ENCODE peak calls at places on chromosomes 12 and 14, in seven cellular contexts. L is AG08395, H is T-helper 9 cell, X is substantia nigra, P is HEK293T, E is pons, S is NCI-H748 treated with DMSO at 0.1 percent for 48 hours. N is an unnamed sample.

GRCh38 chr12:32777159-32777558 is 21.5 kb upstream of the YARS2 start:
- DNase-seq in E (no peak), L (no peak), S (no peak), H (no peak), X (no peak), P (no peak), N (no peak)

GRCh38 chr12:131473721-131474709 is 236.9 kb upstream of the SFSWAP start:
- DNase-seq in L (no peak), E (no peak), S (no peak), H (no peak), X (no peak), P (no peak), N (no peak)

GRCh38 chr12:6966351-6966750 is 4.1 kb downstream of the PHB2 start:
- DNase-seq in P (no peak), S (no peak), L (no peak), H (no peak), X (no peak), E (no peak), N (no peak)

GRCh38 chr14:59677771-59678211 is 101.2 kb upstream of the CCDC175 start:
- DNase-seq in X (no peak), S (no peak), L (no peak), H (no peak), E (peak; percentile 11), P (no peak), N (no peak)

GRCh38 chr12:28939427-28939826 is 209.7 kb upstream of the FAR2 start:
- DNase-seq in H (no peak), L (no peak), E (no peak), X (no peak), S (no peak), P (no peak), N (no peak)

GRCh38 chr12:127270193-127270592 is 996.8 kb upstream of the TMEM132C start:
- DNase-seq in S (no peak), H (no peak), P (no peak), X (no peak), L (peak; percentile 81), E (peak; percentile 11), N (no peak)

GRCh38 chr14:91163316-91163715 is 49.4 kb downstream of the DGLUCY start:
- DNase-seq in S (no peak), X (no peak), E (no peak), P (no peak), L (no peak), H (no peak), N (no peak)

GRCh38 chr14:51304956-51305355 is 64.9 kb downstream of the TMX1 start:
- DNase-seq in H (no peak), E (no peak), X (no peak), S (no peak), L (peak; percentile 91), P (no peak), N (no peak)

GRCh38 chr12:99131761-99132199 is 486.7 kb downstream of the APAF1 start:
- DNase-seq in P (peak; percentile 12), S (no peak), E (no peak), H (no peak), X (no peak), L (no peak), N (peak; percentile 41)

GRCh38 chr12:57621497-57622292 is 10.5 kb downstream of the ARHGEF25 start:
- DNase-seq in P (peak; percentile 85), X (peak; percentile 12), S (no peak), H (peak; percentile 56), E (no peak), L (peak; percentile 70), N (peak; percentile 44)

GRCh38 chr14:58638231-58639205 is 756 bp downstream of the DACT1 start:
- DNase-seq in L (peak; percentile 26), P (peak; percentile 26), S (no peak), X (no peak), H (no peak), E (peak; percentile 26), N (no peak)

GRCh38 chr12:25500651-25501050 is 52.4 kb downstream of the LMNTD1 start:
- DNase-seq in P (no peak), X (no peak), L (peak; percentile 20), E (no peak), H (no peak), S (no peak), N (no peak)

GRCh38 chr12:30694971-30695326 is 720 bp downstream of the IPO8 start:
- DNase-seq in X (no peak), S (no peak), E (peak; percentile 30), L (peak; percentile 50), P (peak; percentile 45), H (no peak), N (no peak)

GRCh38 chr14:90140298-90140955 is 78.6 kb downstream of the KCNK13 start:
- DNase-seq in P (peak; percentile 37), H (no peak), S (peak; percentile 65), E (no peak), X (no peak), L (no peak), N (no peak)

GRCh38 chr14:28294834-28295440 is 471.6 kb upstream of the FOXG1 start:
- DNase-seq in L (no peak), S (peak; percentile 42), E (peak; percentile 28), P (peak; percentile 47), H (no peak), X (no peak), N (no peak)

GRCh38 chr12:99053599-99054362 is 408.7 kb downstream of the APAF1 start:
- DNase-seq in L (no peak), H (no peak), S (no peak), X (no peak), E (no peak), P (no peak), N (no peak)

GRCh38 chr12:43444940-43445564 is 107.0 kb downstream of the ADAMTS20 start:
- DNase-seq in X (no peak), S (peak; percentile 42), P (peak; percentile 17), H (peak; percentile 28), L (peak; percentile 13), E (peak; percentile 67), N (no peak)

GRCh38 chr12:108861878-108862587 is 4.7 kb upstream of the SSH1 start:
- DNase-seq in X (no peak), E (no peak), S (no peak), L (no peak), H (no peak), P (no peak), N (no peak)

GRCh38 chr12:28955491-28955890 is 193.6 kb upstream of the FAR2 start:
- DNase-seq in P (no peak), H (no peak), S (no peak), E (no peak), L (peak; percentile 31), X (no peak), N (no peak)

GRCh38 chr12:50925342-50925651 is 27.0 kb upstream of the HIGD1C start:
- DNase-seq in S (peak; percentile 41), X (no peak), P (no peak), H (no peak), E (no peak), L (no peak), N (no peak)

GRCh38 chr14:20198991-20199390 is 8.3 kb downstream of the OR11G2 start:
- DNase-seq in H (no peak), P (no peak), S (no peak), L (no peak), X (no peak), E (peak; percentile 66), N (no peak)

GRCh38 chr14:55773297-55773696 is 193.3 kb downstream of the KTN1 start:
- DNase-seq in S (no peak), P (no peak), E (no peak), L (no peak), H (no peak), X (no peak), N (no peak)

GRCh38 chr12:123602651-123603195 is 824 bp downstream of the DDX55 start:
- DNase-seq in P (no peak), X (no peak), H (no peak), L (no peak), E (no peak), S (no peak), N (no peak)

GRCh38 chr14:101459392-101459900 is 101.8 kb upstream of the DIO3 start:
- DNase-seq in P (no peak), X (no peak), H (no peak), E (no peak), L (no peak), S (no peak), N (no peak)

GRCh38 chr12:67358686-67359374 is 89.7 kb downstream of the CAND1 start:
- DNase-seq in S (no peak), L (peak; percentile 88), H (no peak), P (no peak), E (peak; percentile 3), X (no peak), N (no peak)

GRCh38 chr12:97535582-97535981 is 73.0 kb downstream of the RMST start:
- DNase-seq in L (no peak), E (no peak), X (no peak), H (no peak), S (no peak), P (no peak), N (no peak)

GRCh38 chr12:95412826-95413311 is 61.1 kb upstream of the METAP2 start:
- DNase-seq in E (no peak), H (no peak), P (no peak), L (peak; percentile 91), X (no peak), S (no peak), N (peak; percentile 55)

GRCh38 chr12:2801044-2801783 is 6.4 kb downstream of the FKBP4 start:
- DNase-seq in L (no peak), H (no peak), S (no peak), X (no peak), E (no peak), P (no peak), N (no peak)

GRCh38 chr12:46774011-46774633 is 51.7 kb downstream of the SLC38A4 start:
- DNase-seq in H (no peak), P (no peak), L (peak; percentile 27), S (no peak), X (no peak), E (no peak), N (no peak)

GRCh38 chr12:64990991-64991570 is 130.0 kb downstream of the WIF1 start:
- DNase-seq in L (no peak), X (no peak), E (no peak), P (no peak), H (no peak), S (no peak), N (no peak)

GRCh38 chr12:114913871-114914801 is 230.2 kb upstream of the TBX3 start:
- DNase-seq in L (peak; percentile 74), E (no peak), P (peak; percentile 76), H (no peak), S (no peak), X (no peak), N (no peak)

GRCh38 chr12:95789126-95790024 is 1.2 kb downstream of the NTN4 start:
- DNase-seq in P (no peak), H (no peak), S (peak; percentile 38), L (no peak), X (no peak), E (no peak), N (no peak)

GRCh38 chr12:57226588-57227314 is 2.8 kb upstream of the SHMT2 start:
- DNase-seq in H (no peak), L (no peak), S (no peak), E (no peak), P (no peak), X (no peak), N (no peak)

GRCh38 chr12:109947511-109947910 is 47.4 kb downstream of the TCHP start:
- DNase-seq in E (peak; percentile 82), P (no peak), X (no peak), S (no peak), H (no peak), L (peak; percentile 79), N (no peak)

GRCh38 chr14:104665663-104666522 is 23.5 kb upstream of the INF2 start:
- DNase-seq in E (peak; percentile 97), L (no peak), X (peak; percentile 80), P (no peak), H (no peak), S (no peak), N (no peak)

GRCh38 chr14:93303659-93304058 is 29.2 kb downstream of the BTBD7 start:
- DNase-seq in P (no peak), E (peak; percentile 67), X (no peak), S (no peak), L (no peak), H (no peak), N (no peak)

GRCh38 chr12:47777741-47778558 is 4.9 kb downstream of the SLC48A1 start:
- DNase-seq in H (no peak), P (no peak), X (peak; percentile 86), E (peak; percentile 99), L (no peak), S (no peak), N (no peak)

GRCh38 chr12:42802688-42803279 is 213.2 kb upstream of the PRICKLE1 start:
- DNase-seq in H (no peak), E (no peak), L (no peak), S (no peak), X (no peak), P (no peak), N (no peak)

N was measured in NCI-H2227 treated with DMSO at 0.1 percent for 48 hours.